ENCODE peak calls at places on chromosomes 12 and 14, in four cellular contexts. One of them, this sample, is unnamed.

GRCh38 chr14:82414853-82415539 is 881.3 kb upstream of the SEL1L start:
- DNase-seq in psoas muscle: no peak
- DNase-seq in heart left ventricle: no peak
- DNase-seq in CD4-positive, alpha-beta T cell: no peak
- DNase-seq in this sample: no peak

GRCh38 chr12:45122776-45123380 is 72.0 kb upstream of the DBX2 start:
- DNase-seq in psoas muscle: no peak
- DNase-seq in heart left ventricle: no peak
- DNase-seq in CD4-positive, alpha-beta T cell: no peak
- DNase-seq in this sample: peak

GRCh38 chr12:107541001-107541400 is 144.6 kb upstream of the PWP1 start:
- DNase-seq in psoas muscle: no peak
- DNase-seq in heart left ventricle: no peak
- DNase-seq in CD4-positive, alpha-beta T cell: no peak
- DNase-seq in this sample: no peak

GRCh38 chr12:12983420-12984035 is 16.5 kb downstream of the HEBP1 start:
- DNase-seq in psoas muscle: no peak
- DNase-seq in heart left ventricle: no peak
- DNase-seq in CD4-positive, alpha-beta T cell: no peak
- DNase-seq in this sample: peak

GRCh38 chr12:24979971-24980730 is 31.2 kb upstream of the BCAT1 start:
- DNase-seq in psoas muscle: no peak
- DNase-seq in heart left ventricle: no peak
- DNase-seq in CD4-positive, alpha-beta T cell: no peak
- DNase-seq in this sample: peak

GRCh38 chr12:4169522-4169921 is 104.0 kb upstream of the CCND2 start:
- DNase-seq in psoas muscle: no peak
- DNase-seq in heart left ventricle: no peak
- DNase-seq in CD4-positive, alpha-beta T cell: no peak
- DNase-seq in this sample: no peak

GRCh38 chr12:48960834-48961233 is 3.5 kb upstream of the ARF3 start:
- DNase-seq in psoas muscle: no peak
- DNase-seq in heart left ventricle: no peak
- DNase-seq in CD4-positive, alpha-beta T cell: no peak
- DNase-seq in this sample: no peak

GRCh38 chr14:34930591-34931069 is 52.2 kb upstream of the SRP54 start:
- DNase-seq in psoas muscle: no peak
- DNase-seq in heart left ventricle: no peak
- DNase-seq in CD4-positive, alpha-beta T cell: peak
- DNase-seq in this sample: no peak

GRCh38 chr12:12582193-12582881 is 19.7 kb upstream of the DUSP16 start:
- DNase-seq in psoas muscle: no peak
- DNase-seq in heart left ventricle: no peak
- DNase-seq in CD4-positive, alpha-beta T cell: no peak
- DNase-seq in this sample: no peak

GRCh38 chr12:119835068-119835467 is 42.1 kb downstream of the CIT start:
- DNase-seq in psoas muscle: no peak
- DNase-seq in heart left ventricle: no peak
- DNase-seq in CD4-positive, alpha-beta T cell: no peak
- DNase-seq in this sample: peak

GRCh38 chr12:39443704-39444234 is 849 bp upstream of the KIF21A start:
- DNase-seq in psoas muscle: no peak
- DNase-seq in heart left ventricle: no peak
- DNase-seq in CD4-positive, alpha-beta T cell: no peak
- DNase-seq in this sample: no peak

GRCh38 chr12:120640840-120641833 is 711 bp downstream of the CABP1 start:
- DNase-seq in psoas muscle: peak
- DNase-seq in heart left ventricle: peak
- DNase-seq in CD4-positive, alpha-beta T cell: peak
- DNase-seq in this sample: peak

GRCh38 chr14:33897878-33898535 is 52.9 kb downstream of the EGLN3 start:
- DNase-seq in psoas muscle: no peak
- DNase-seq in heart left ventricle: no peak
- DNase-seq in CD4-positive, alpha-beta T cell: no peak
- DNase-seq in this sample: no peak

GRCh38 chr12:88698471-88698870 is 118.2 kb upstream of the KITLG start:
- DNase-seq in psoas muscle: no peak
- DNase-seq in heart left ventricle: no peak
- DNase-seq in CD4-positive, alpha-beta T cell: no peak
- DNase-seq in this sample: no peak

DNA sequence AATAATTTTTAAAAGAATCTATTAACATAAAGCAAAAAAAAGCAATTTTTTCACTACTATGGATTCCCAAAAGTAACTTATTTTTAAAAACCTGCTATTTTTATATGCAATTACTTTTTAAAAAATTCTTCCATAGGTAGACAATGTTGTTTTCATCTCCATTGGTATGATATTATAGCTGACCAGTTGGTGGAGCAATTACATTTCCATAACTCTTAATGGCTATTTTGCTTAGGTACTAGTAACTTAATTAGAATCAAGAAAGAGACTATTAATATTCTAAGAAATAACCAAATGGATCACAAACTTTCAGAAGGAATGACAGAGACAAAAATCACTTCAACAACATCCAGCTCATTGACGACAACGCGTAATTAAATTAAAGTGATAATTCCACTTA is 64.7 kb upstream of the PTCSC3 start:
- DNase-seq in psoas muscle: no peak
- DNase-seq in heart left ventricle: no peak
- DNase-seq in CD4-positive, alpha-beta T cell: no peak
- DNase-seq in this sample: peak
- TF ChIP-seq CTCF in psoas muscle: no peak
- TF ChIP-seq CTCF in heart left ventricle: no peak
- TF ChIP-seq CTCF in CD4-positive, alpha-beta T cell: no peak
- TF ChIP-seq CTCF in this sample: peak

DNA sequence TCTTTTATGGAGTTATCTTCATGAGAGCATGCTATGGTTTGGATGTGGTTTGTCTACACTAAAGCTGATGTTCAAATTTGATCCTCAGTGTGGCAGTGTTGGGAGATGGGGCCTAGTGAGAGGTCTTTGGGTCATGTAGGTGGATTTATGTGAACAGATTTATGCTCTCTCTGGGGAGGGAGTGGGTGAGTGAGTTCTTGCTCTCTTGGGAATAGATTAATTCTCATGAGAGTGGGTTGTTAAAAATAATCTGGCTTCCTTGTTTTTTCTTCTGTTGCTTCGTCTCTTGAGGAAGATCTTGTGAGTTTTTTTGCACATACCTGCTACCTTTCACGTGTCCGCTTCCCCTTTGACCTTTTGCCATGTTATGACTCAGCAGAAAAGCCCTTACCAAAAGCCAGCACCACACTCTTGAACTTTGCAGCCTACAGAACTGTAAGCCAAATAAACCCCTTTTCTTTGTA is 20.5 kb downstream of the DERA start:
- DNase-seq in psoas muscle: no peak
- DNase-seq in heart left ventricle: no peak
- DNase-seq in CD4-positive, alpha-beta T cell: no peak
- DNase-seq in this sample: peak
- TF ChIP-seq CTCF in psoas muscle: no peak
- TF ChIP-seq CTCF in heart left ventricle: no peak
- TF ChIP-seq CTCF in CD4-positive, alpha-beta T cell: no peak
- TF ChIP-seq CTCF in this sample: peak

GRCh38 chr12:53325539-53326061 is 4.2 kb upstream of the AAAS start:
- DNase-seq in psoas muscle: peak
- DNase-seq in heart left ventricle: peak
- DNase-seq in CD4-positive, alpha-beta T cell: peak
- DNase-seq in this sample: no peak
- TF ChIP-seq CTCF in psoas muscle: no peak
- TF ChIP-seq CTCF in heart left ventricle: no peak
- TF ChIP-seq CTCF in CD4-positive, alpha-beta T cell: no peak
- TF ChIP-seq CTCF in this sample: no peak

DNA sequence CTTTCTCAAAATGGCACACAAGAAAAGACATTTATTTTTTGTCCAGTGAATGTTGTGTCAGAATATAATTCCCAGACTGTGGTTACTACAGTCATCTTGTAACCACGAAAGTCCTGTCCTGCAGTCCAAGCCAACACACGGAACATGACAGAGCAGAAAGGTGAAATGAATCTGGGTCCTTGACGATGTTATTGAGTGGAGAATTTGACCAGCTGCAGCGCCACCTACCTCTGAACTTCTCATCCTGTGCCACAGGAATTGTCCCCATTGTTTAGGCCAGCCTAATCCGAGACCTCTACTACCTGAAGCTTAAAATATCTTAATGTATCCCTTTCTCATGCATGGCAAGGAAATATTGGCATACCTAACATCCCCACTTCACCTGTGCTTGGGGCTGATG is 64.1 kb upstream of the OTX2 start:
- DNase-seq in psoas muscle: no peak
- DNase-seq in heart left ventricle: no peak
- DNase-seq in CD4-positive, alpha-beta T cell: no peak
- DNase-seq in this sample: no peak
- TF ChIP-seq CTCF in psoas muscle: no peak
- TF ChIP-seq CTCF in heart left ventricle: no peak
- TF ChIP-seq CTCF in CD4-positive, alpha-beta T cell: no peak
- TF ChIP-seq CTCF in this sample: no peak

DNA sequence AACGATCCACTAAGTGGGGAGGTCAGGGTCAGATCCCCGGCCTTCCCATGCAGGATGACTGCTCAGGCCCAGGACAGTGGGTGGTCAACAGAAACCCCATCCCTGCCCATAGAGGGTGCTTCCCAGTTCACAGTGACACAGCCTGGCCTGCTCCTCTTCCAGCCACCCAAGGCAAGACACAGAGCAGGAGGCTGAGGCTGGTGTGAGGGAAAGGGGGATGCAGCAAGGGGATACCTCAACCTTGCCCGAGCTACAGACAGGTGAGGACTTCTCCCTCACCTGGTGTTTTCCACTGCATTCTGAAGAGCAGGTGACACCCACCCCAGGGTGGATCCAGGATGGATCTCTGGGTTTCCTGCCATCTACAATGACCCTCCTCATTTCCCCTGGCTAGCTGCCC is 106.7 kb downstream of the KIF26A start:
- DNase-seq in psoas muscle: no peak
- DNase-seq in heart left ventricle: no peak
- DNase-seq in CD4-positive, alpha-beta T cell: no peak
- DNase-seq in this sample: no peak
- TF ChIP-seq CTCF in psoas muscle: no peak
- TF ChIP-seq CTCF in heart left ventricle: no peak
- TF ChIP-seq CTCF in CD4-positive, alpha-beta T cell: no peak
- TF ChIP-seq CTCF in this sample: no peak

GRCh38 chr14:101183376-101184103 is 280.0 kb upstream of the RTL1 start:
- DNase-seq in psoas muscle: no peak
- DNase-seq in heart left ventricle: no peak
- DNase-seq in CD4-positive, alpha-beta T cell: no peak
- DNase-seq in this sample: peak
- TF ChIP-seq CTCF in psoas muscle: no peak
- TF ChIP-seq CTCF in heart left ventricle: no peak
- TF ChIP-seq CTCF in CD4-positive, alpha-beta T cell: no peak
- TF ChIP-seq CTCF in this sample: peak

DNA sequence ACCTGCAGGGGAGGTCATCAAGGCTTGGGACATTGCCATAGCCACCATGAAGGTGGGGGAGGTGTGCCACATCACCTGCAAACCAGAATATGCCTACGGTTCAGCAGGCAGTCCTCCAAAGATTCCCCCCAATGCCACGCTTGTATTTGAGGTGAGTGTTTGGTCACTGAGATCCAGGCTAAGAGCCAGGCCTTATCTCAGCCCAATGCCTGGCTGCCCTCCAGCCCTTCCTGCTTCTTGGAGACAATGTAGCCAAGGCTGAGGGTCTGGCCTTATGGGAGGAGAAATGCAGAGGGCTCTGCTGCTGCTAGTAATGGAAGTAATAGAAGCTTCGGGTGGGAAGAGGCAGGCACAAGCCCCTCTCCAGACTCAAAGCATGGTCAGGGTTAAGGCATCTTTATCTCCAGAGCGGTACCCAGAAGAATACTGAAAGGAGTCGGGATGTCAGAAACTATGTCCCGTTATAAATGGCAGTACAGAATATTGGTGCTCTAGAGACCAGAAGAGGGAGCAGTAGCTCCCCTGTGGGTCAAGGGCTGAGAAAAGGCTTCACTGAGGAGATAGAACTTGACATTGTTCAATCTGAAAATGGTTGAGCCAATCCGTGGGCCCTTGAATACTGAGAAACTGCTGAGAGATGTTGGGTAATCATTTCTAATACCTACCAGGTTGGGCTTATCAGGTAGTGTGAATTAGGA is 3.1 kb downstream of the FKBP4 start:
- DNase-seq in psoas muscle: no peak
- DNase-seq in heart left ventricle: peak
- DNase-seq in CD4-positive, alpha-beta T cell: no peak
- DNase-seq in this sample: peak
- TF ChIP-seq CTCF in psoas muscle: no peak
- TF ChIP-seq CTCF in heart left ventricle: no peak
- TF ChIP-seq CTCF in CD4-positive, alpha-beta T cell: no peak
- TF ChIP-seq CTCF in this sample: peak

GRCh38 chr12:93896427-93896826 is 219.3 kb downstream of the CRADD start:
- DNase-seq in psoas muscle: no peak
- DNase-seq in heart left ventricle: no peak
- DNase-seq in CD4-positive, alpha-beta T cell: no peak
- DNase-seq in this sample: peak
- TF ChIP-seq CTCF in psoas muscle: peak
- TF ChIP-seq CTCF in heart left ventricle: no peak
- TF ChIP-seq CTCF in CD4-positive, alpha-beta T cell: no peak
- TF ChIP-seq CTCF in this sample: peak